ENCODE peak calls at places on chromosomes 6 and 20, in seven cellular contexts. L is NAMALWA; S is HT-29; B is nucleus accumbens; C is HT1080; Z is activated T-helper 1 cell treated with anti-CD3 and anti-CD28 coated beads, Interleukin-12 subunit alpha, Interleukin-12 subunit beta, Interleukin-2, Interleukin-4 antibody, amounts not matched to agents 30 ng/mL and 10 ng/mL and 1 ng/mL, durations not matched to agents 14 hours and 24 hours and 36 hours; E is iris pigment epithelial cell. F is an unnamed sample.

GRCh38 chr6:133707456-133707855 is 181.5 kb upstream of the TCF21 start:
- DNase-seq in L (peak), S (no peak), B (no peak), C (peak), Z (no peak), E (peak), F (peak)

GRCh38 chr6:7541175-7542064 is at the start of gene DSP:
- DNase-seq in L (no peak), S (peak), B (no peak), C (peak), Z (peak), E (peak), F (no peak)

GRCh38 chr6:106077170-106077569 is 9.0 kb upstream of the PRDM1 start:
- DNase-seq in L (no peak), S (no peak), B (no peak), C (peak), Z (no peak), E (no peak), F (no peak)

GRCh38 chr6:43308990-43309477 is 408 bp upstream of the CRIP3 start:
- DNase-seq in L (no peak), S (no peak), B (no peak), C (no peak), Z (no peak), E (no peak), F (no peak)

GRCh38 chr6:167524720-167525119 is 199.8 kb downstream of the TTLL2 start:
- DNase-seq in L (no peak), S (no peak), B (no peak), C (no peak), Z (no peak), E (no peak), F (no peak)

GRCh38 chr6:42726485-42727083 is 4.2 kb upstream of the PRPH2 start:
- DNase-seq in L (peak), S (peak), B (peak), C (peak), Z (peak), E (peak), F (peak)

GRCh38 chr20:45100563-45101245 is at the start of gene KCNS1:
- DNase-seq in L (no peak), S (no peak), B (no peak), C (no peak), Z (no peak), E (peak), F (no peak)

GRCh38 chr6:75526502-75527127 is 33.0 kb upstream of the FILIP1 start:
- DNase-seq in L (peak), S (peak), B (peak), C (peak), Z (peak), E (peak), F (peak)

GRCh38 chr20:63177785-63178444 is 38.0 kb downstream of the YTHDF1 start:
- DNase-seq in L (no peak), S (no peak), B (no peak), C (no peak), Z (no peak), E (peak), F (no peak)

GRCh38 chr20:11755071-11755881 is 162.4 kb upstream of the BTBD3 start:
- DNase-seq in L (no peak), S (peak), B (no peak), C (no peak), Z (no peak), E (peak), F (peak)

GRCh38 chr6:89689732-89690131 is 51.2 kb upstream of the LYRM2 start:
- DNase-seq in L (no peak), S (no peak), B (peak), C (no peak), Z (no peak), E (peak), F (no peak)

GRCh38 chr6:132414761-132415160 is 13.5 kb upstream of the MOXD1 start:
- DNase-seq in L (no peak), S (no peak), B (no peak), C (no peak), Z (no peak), E (no peak), F (no peak)

GRCh38 chr6:130827247-130828149 is at the start of gene SMLR1:
- DNase-seq in L (no peak), S (no peak), B (no peak), C (no peak), Z (no peak), E (no peak), F (no peak)

GRCh38 chr6:116633685-116634084 is 17.4 kb downstream of the RSPH4A start:
- DNase-seq in L (peak), S (peak), B (no peak), C (no peak), Z (no peak), E (no peak), F (no peak)

GRCh38 chr20:444862-445426 is 17.4 kb downstream of the TBC1D20 start:
- DNase-seq in L (no peak), S (no peak), B (no peak), C (no peak), Z (no peak), E (peak), F (peak)

GRCh38 chr20:34876161-34877001 is at the start of gene ACSS2:
- DNase-seq in L (peak), S (peak), B (peak), C (peak), Z (peak), E (peak), F (peak)

GRCh38 chr6:110233769-110234374 is 53.6 kb downstream of the CDC40 start:
- DNase-seq in L (peak), S (no peak), B (no peak), C (no peak), Z (no peak), E (peak), F (peak)

GRCh38 chr6:41027799-41028617 is 11.0 kb downstream of the UNC5CL start:
- DNase-seq in L (peak), S (peak), B (peak), C (peak), Z (peak), E (peak), F (peak)

GRCh38 chr20:32559753-32560380 is 25.3 kb downstream of the NOL4L start:
- DNase-seq in L (no peak), S (no peak), B (no peak), C (no peak), Z (no peak), E (no peak), F (no peak)

GRCh38 chr20:32885201-32885600 is 26.5 kb downstream of the EFCAB8 start:
- DNase-seq in L (no peak), S (no peak), B (no peak), C (no peak), Z (no peak), E (no peak), F (no peak)

GRCh38 chr20:8853805-8854338 is 215.0 kb upstream of the PLCB4 start:
- DNase-seq in L (peak), S (peak), B (no peak), C (peak), Z (no peak), E (peak), F (peak)

GRCh38 chr6:5728726-5729434 is 277.8 kb downstream of the NRN1 start:
- DNase-seq in L (no peak), S (no peak), B (no peak), C (peak), Z (no peak), E (peak), F (peak)

GRCh38 chr6:158869010-158869603 is 49.9 kb upstream of the EZR start:
- DNase-seq in L (peak), S (peak), B (no peak), C (no peak), Z (no peak), E (peak), F (peak)

GRCh38 chr6:112234596-112234995 is 19.8 kb downstream of the LAMA4 start:
- DNase-seq in L (no peak), S (no peak), B (no peak), C (no peak), Z (no peak), E (peak), F (peak)